ENCODE peak calls at places on chromosomes 6 and 20, in five cellular contexts. One of them, this sample, is unnamed.
A peak's percentile ranks its signal among the peaks of the same experiment; 100 is the strongest.

GRCh38 chr6:54003316-54003715 is 107.9 kb upstream of the MLIP start:
- DNase-seq in HL-60: no peak
- DNase-seq in fibroblast of the aortic adventitia: no peak
- DNase-seq in cardiac muscle cell: no peak
- DNase-seq in epithelial cell of esophagus: no peak
- DNase-seq in this sample: no peak

GRCh38 chr20:38644588-38644987 is 43.0 kb downstream of the ARHGAP40 start:
- DNase-seq in HL-60: no peak
- DNase-seq in fibroblast of the aortic adventitia: no peak
- DNase-seq in cardiac muscle cell: no peak
- DNase-seq in epithelial cell of esophagus: no peak
- DNase-seq in this sample: no peak

GRCh38 chr6:39035689-39036088 is 12.9 kb upstream of the GLP1R start:
- DNase-seq in HL-60: no peak
- DNase-seq in fibroblast of the aortic adventitia: no peak
- DNase-seq in cardiac muscle cell: no peak
- DNase-seq in epithelial cell of esophagus: no peak
- DNase-seq in this sample: no peak

GRCh38 chr20:11698124-11698523 is 219.6 kb upstream of the BTBD3 start:
- DNase-seq in HL-60: no peak
- DNase-seq in fibroblast of the aortic adventitia: no peak
- DNase-seq in cardiac muscle cell: no peak
- DNase-seq in epithelial cell of esophagus: no peak
- DNase-seq in this sample: no peak

GRCh38 chr20:63628246-63628975 is 1.5 kb upstream of the GMEB2 start:
- DNase-seq in HL-60: peak; percentile 92
- DNase-seq in fibroblast of the aortic adventitia: peak; percentile 77
- DNase-seq in cardiac muscle cell: peak; percentile 83
- DNase-seq in epithelial cell of esophagus: peak; percentile 85
- DNase-seq in this sample: no peak

GRCh38 chr6:146700078-146700686 is 101.4 kb downstream of the ADGB start:
- DNase-seq in HL-60: peak; percentile 78
- DNase-seq in fibroblast of the aortic adventitia: peak; percentile 92
- DNase-seq in cardiac muscle cell: peak; percentile 91
- DNase-seq in epithelial cell of esophagus: peak; percentile 85
- DNase-seq in this sample: peak; percentile 85

GRCh38 chr6:125906158-125906998 is 50.2 kb upstream of the HINT3 start:
- DNase-seq in HL-60: peak; percentile 60
- DNase-seq in fibroblast of the aortic adventitia: peak; percentile 54
- DNase-seq in cardiac muscle cell: peak; percentile 62
- DNase-seq in epithelial cell of esophagus: peak; percentile 51
- DNase-seq in this sample: no peak

GRCh38 chr6:139708342-139709199 is 334.1 kb upstream of the CITED2 start:
- DNase-seq in HL-60: no peak
- DNase-seq in fibroblast of the aortic adventitia: peak; percentile 92
- DNase-seq in cardiac muscle cell: peak; percentile 88
- DNase-seq in epithelial cell of esophagus: peak; percentile 39
- DNase-seq in this sample: peak; percentile 67

GRCh38 chr6:87237804-87238203 is 82.4 kb downstream of the ZNF292 start:
- DNase-seq in HL-60: no peak
- DNase-seq in fibroblast of the aortic adventitia: peak; percentile 54
- DNase-seq in cardiac muscle cell: peak; percentile 38
- DNase-seq in epithelial cell of esophagus: peak; percentile 32
- DNase-seq in this sample: peak; percentile 3

GRCh38 chr6:111242452-111242851 is 155.1 kb downstream of the SLC16A10 start:
- DNase-seq in HL-60: no peak
- DNase-seq in fibroblast of the aortic adventitia: peak; percentile 71
- DNase-seq in cardiac muscle cell: no peak
- DNase-seq in epithelial cell of esophagus: no peak
- DNase-seq in this sample: no peak

GRCh38 chr6:29564875-29565274 is 5.3 kb upstream of the UBD start:
- DNase-seq in HL-60: no peak
- DNase-seq in fibroblast of the aortic adventitia: no peak
- DNase-seq in cardiac muscle cell: no peak
- DNase-seq in epithelial cell of esophagus: peak; percentile 15
- DNase-seq in this sample: no peak

GRCh38 chr20:2700913-2701620 is 8.5 kb downstream of the EBF4 start:
- DNase-seq in HL-60: no peak
- DNase-seq in fibroblast of the aortic adventitia: no peak
- DNase-seq in cardiac muscle cell: no peak
- DNase-seq in epithelial cell of esophagus: no peak
- DNase-seq in this sample: no peak

GRCh38 chr20:35828434-35828833 is 56.6 kb downstream of the PHF20 start:
- DNase-seq in HL-60: no peak
- DNase-seq in fibroblast of the aortic adventitia: no peak
- DNase-seq in cardiac muscle cell: no peak
- DNase-seq in epithelial cell of esophagus: no peak
- DNase-seq in this sample: no peak

GRCh38 chr6:12962529-12962928 is 246.0 kb downstream of the PHACTR1 start:
- DNase-seq in HL-60: no peak
- DNase-seq in fibroblast of the aortic adventitia: no peak
- DNase-seq in cardiac muscle cell: no peak
- DNase-seq in epithelial cell of esophagus: no peak
- DNase-seq in this sample: no peak

GRCh38 chr20:21826946-21827345 is 121.5 kb downstream of the PAX1 start:
- DNase-seq in HL-60: no peak
- DNase-seq in fibroblast of the aortic adventitia: no peak
- DNase-seq in cardiac muscle cell: no peak
- DNase-seq in epithelial cell of esophagus: no peak
- DNase-seq in this sample: no peak

GRCh38 chr6:35782424-35782823 is 1.6 kb downstream of the CLPSL1 start:
- DNase-seq in HL-60: no peak
- DNase-seq in fibroblast of the aortic adventitia: no peak
- DNase-seq in cardiac muscle cell: no peak
- DNase-seq in epithelial cell of esophagus: peak; percentile 40
- DNase-seq in this sample: no peak

GRCh38 chr20:63682384-63683139 is 13.9 kb upstream of the TNFRSF6B start:
- DNase-seq in HL-60: no peak
- DNase-seq in fibroblast of the aortic adventitia: peak; percentile 98
- DNase-seq in cardiac muscle cell: peak; percentile 97
- DNase-seq in epithelial cell of esophagus: peak; percentile 97
- DNase-seq in this sample: peak; percentile 83

GRCh38 chr6:40896696-40897095 is 142.3 kb downstream of the UNC5CL start:
- DNase-seq in HL-60: no peak
- DNase-seq in fibroblast of the aortic adventitia: peak; percentile 51
- DNase-seq in cardiac muscle cell: no peak
- DNase-seq in epithelial cell of esophagus: no peak
- DNase-seq in this sample: peak; percentile 28

GRCh38 chr6:159716247-159717086 is 10.8 kb upstream of the WTAP start:
- DNase-seq in HL-60: peak; percentile 67
- DNase-seq in fibroblast of the aortic adventitia: peak; percentile 99
- DNase-seq in cardiac muscle cell: peak; percentile 97
- DNase-seq in epithelial cell of esophagus: peak; percentile 96
- DNase-seq in this sample: peak; percentile 90

GRCh38 chr20:35135867-35136586 is 11.1 kb downstream of the EDEM2 start:
- DNase-seq in HL-60: peak; percentile 49
- DNase-seq in fibroblast of the aortic adventitia: peak; percentile 80
- DNase-seq in cardiac muscle cell: peak; percentile 89
- DNase-seq in epithelial cell of esophagus: peak; percentile 49
- DNase-seq in this sample: no peak

GRCh38 chr6:34132486-34133185 is 13.3 kb downstream of the GRM4 start:
- DNase-seq in HL-60: no peak
- DNase-seq in fibroblast of the aortic adventitia: peak; percentile 23
- DNase-seq in cardiac muscle cell: peak; percentile 45
- DNase-seq in epithelial cell of esophagus: peak; percentile 57
- DNase-seq in this sample: no peak

GRCh38 chr6:157921685-157922367 is 59.8 kb upstream of the SYNJ2 start:
- DNase-seq in HL-60: no peak
- DNase-seq in fibroblast of the aortic adventitia: peak; percentile 93
- DNase-seq in cardiac muscle cell: peak; percentile 42
- DNase-seq in epithelial cell of esophagus: no peak
- DNase-seq in this sample: peak; percentile 22

GRCh38 chr6:127103482-127103881 is 15.0 kb upstream of the RSPO3 start:
- DNase-seq in HL-60: no peak
- DNase-seq in fibroblast of the aortic adventitia: no peak
- DNase-seq in cardiac muscle cell: no peak
- DNase-seq in epithelial cell of esophagus: no peak
- DNase-seq in this sample: no peak

GRCh38 chr6:41375598-41376151 is 40.3 kb downstream of the NCR2 start:
- DNase-seq in HL-60: no peak
- DNase-seq in fibroblast of the aortic adventitia: no peak
- DNase-seq in cardiac muscle cell: no peak
- DNase-seq in epithelial cell of esophagus: no peak
- DNase-seq in this sample: no peak

GRCh38 chr6:47741807-47742206 is 40.0 kb upstream of the OPN5 start:
- DNase-seq in HL-60: no peak
- DNase-seq in fibroblast of the aortic adventitia: peak; percentile 56
- DNase-seq in cardiac muscle cell: peak; percentile 63
- DNase-seq in epithelial cell of esophagus: peak; percentile 95
- DNase-seq in this sample: peak; percentile 64

GRCh38 chr20:57918546-57918945 is 208.7 kb upstream of the PMEPA1 start:
- DNase-seq in HL-60: no peak
- DNase-seq in fibroblast of the aortic adventitia: no peak
- DNase-seq in cardiac muscle cell: no peak
- DNase-seq in epithelial cell of esophagus: no peak
- DNase-seq in this sample: no peak

GRCh38 chr20:50312682-50313187 is 122.1 kb downstream of the CEBPB start:
- DNase-seq in HL-60: no peak
- DNase-seq in fibroblast of the aortic adventitia: peak; percentile 96
- DNase-seq in cardiac muscle cell: peak; percentile 93
- DNase-seq in epithelial cell of esophagus: peak; percentile 83
- DNase-seq in this sample: peak; percentile 69

GRCh38 chr6:26044140-26045045 is 42.8 kb upstream of the HFE start:
- DNase-seq in HL-60: peak; percentile 29
- DNase-seq in fibroblast of the aortic adventitia: peak; percentile 43
- DNase-seq in cardiac muscle cell: peak; percentile 50
- DNase-seq in epithelial cell of esophagus: peak; percentile 46
- DNase-seq in this sample: no peak

GRCh38 chr6:42911171-42912021 is 4.5 kb upstream of the PTCRA start:
- DNase-seq in HL-60: no peak
- DNase-seq in fibroblast of the aortic adventitia: no peak
- DNase-seq in cardiac muscle cell: peak; percentile 25
- DNase-seq in epithelial cell of esophagus: no peak
- DNase-seq in this sample: no peak
- TF ChIP-seq CTCF in HL-60: no peak
- TF ChIP-seq CTCF in fibroblast of the aortic adventitia: no peak
- TF ChIP-seq CTCF in cardiac muscle cell: peak; percentile 8
- TF ChIP-seq CTCF in epithelial cell of esophagus: no peak
- TF ChIP-seq CTCF in this sample: peak; percentile 7

DNA sequence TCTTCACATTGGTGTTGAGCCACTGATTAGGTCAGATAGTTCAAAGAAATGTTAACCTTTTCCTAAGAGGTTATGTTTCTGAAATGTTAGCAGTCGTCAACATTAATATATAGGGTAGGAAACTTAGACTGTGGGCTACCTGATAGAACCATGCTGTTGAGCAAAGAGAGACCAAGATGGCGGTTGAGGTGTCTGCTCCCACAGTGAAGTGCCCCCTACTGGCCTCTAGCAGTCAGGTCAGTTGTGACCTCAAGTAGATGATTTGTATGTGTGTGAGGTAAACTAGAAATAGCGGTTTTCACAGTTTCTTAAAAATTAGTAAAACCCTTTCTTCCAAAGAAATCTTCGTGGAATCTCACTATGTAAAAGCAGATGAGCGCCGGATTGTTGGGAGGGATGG is 40.3 kb downstream of the MTHFD1L start:
- DNase-seq in HL-60: no peak
- DNase-seq in fibroblast of the aortic adventitia: no peak
- DNase-seq in cardiac muscle cell: no peak
- DNase-seq in epithelial cell of esophagus: no peak
- DNase-seq in this sample: no peak
- TF ChIP-seq CTCF in HL-60: no peak
- TF ChIP-seq CTCF in fibroblast of the aortic adventitia: no peak
- TF ChIP-seq CTCF in cardiac muscle cell: peak; percentile 17
- TF ChIP-seq CTCF in epithelial cell of esophagus: peak; percentile 19
- TF ChIP-seq CTCF in this sample: no peak

GRCh38 chr6:108277295-108277694 is 16.5 kb upstream of the SNX3 start:
- DNase-seq in HL-60: no peak
- DNase-seq in fibroblast of the aortic adventitia: no peak
- DNase-seq in cardiac muscle cell: no peak
- DNase-seq in epithelial cell of esophagus: no peak
- DNase-seq in this sample: no peak
- TF ChIP-seq CTCF in HL-60: no peak
- TF ChIP-seq CTCF in fibroblast of the aortic adventitia: no peak
- TF ChIP-seq CTCF in cardiac muscle cell: no peak
- TF ChIP-seq CTCF in epithelial cell of esophagus: no peak
- TF ChIP-seq CTCF in this sample: no peak

GRCh38 chr20:15379897-15380296 is 1042.5 kb upstream of the FLRT3 start:
- DNase-seq in HL-60: no peak
- DNase-seq in fibroblast of the aortic adventitia: no peak
- DNase-seq in cardiac muscle cell: no peak
- DNase-seq in epithelial cell of esophagus: no peak
- DNase-seq in this sample: no peak

GRCh38 chr20:15380770-15381169 is 1043.4 kb upstream of the FLRT3 start:
- DNase-seq in HL-60: no peak
- DNase-seq in fibroblast of the aortic adventitia: no peak
- DNase-seq in cardiac muscle cell: no peak
- DNase-seq in epithelial cell of esophagus: no peak
- DNase-seq in this sample: no peak

GRCh38 chr20:15375836-15376235 is 1038.4 kb upstream of the FLRT3 start:
- DNase-seq in HL-60: no peak
- DNase-seq in fibroblast of the aortic adventitia: no peak
- DNase-seq in cardiac muscle cell: no peak
- DNase-seq in epithelial cell of esophagus: peak; percentile 64
- DNase-seq in this sample: no peak

GRCh38 chr20:15378151-15378550 is 1040.7 kb upstream of the FLRT3 start:
- DNase-seq in HL-60: no peak
- DNase-seq in fibroblast of the aortic adventitia: no peak
- DNase-seq in cardiac muscle cell: no peak
- DNase-seq in epithelial cell of esophagus: no peak
- DNase-seq in this sample: no peak
- TF ChIP-seq CTCF in HL-60: no peak
- TF ChIP-seq CTCF in fibroblast of the aortic adventitia: no peak
- TF ChIP-seq CTCF in cardiac muscle cell: no peak
- TF ChIP-seq CTCF in epithelial cell of esophagus: no peak
- TF ChIP-seq CTCF in this sample: no peak

GRCh38 chr6:44221291-44221960 is 2.0 kb upstream of the SLC29A1 start:
- DNase-seq in HL-60: peak; percentile 89
- DNase-seq in fibroblast of the aortic adventitia: peak; percentile 88
- DNase-seq in cardiac muscle cell: peak; percentile 88
- DNase-seq in epithelial cell of esophagus: peak; percentile 87
- DNase-seq in this sample: no peak

GRCh38 chr6:44220913-44221290 is 2.5 kb upstream of the SLC29A1 start:
- DNase-seq in HL-60: no peak
- DNase-seq in fibroblast of the aortic adventitia: no peak
- DNase-seq in cardiac muscle cell: no peak
- DNase-seq in epithelial cell of esophagus: no peak
- DNase-seq in this sample: no peak

GRCh38 chr6:44219815-44220784 is 3.3 kb upstream of the SLC29A1 start:
- DNase-seq in HL-60: no peak
- DNase-seq in fibroblast of the aortic adventitia: no peak
- DNase-seq in cardiac muscle cell: no peak
- DNase-seq in epithelial cell of esophagus: no peak
- DNase-seq in this sample: no peak

GRCh38 chr6:44217332-44218143 is 812 bp downstream of the MYMX start:
- DNase-seq in HL-60: no peak
- DNase-seq in fibroblast of the aortic adventitia: no peak
- DNase-seq in cardiac muscle cell: peak; percentile 20
- DNase-seq in epithelial cell of esophagus: peak; percentile 70
- DNase-seq in this sample: no peak

GRCh38 chr6:44219053-44219814 is 2.5 kb downstream of the MYMX start:
- DNase-seq in HL-60: no peak
- DNase-seq in fibroblast of the aortic adventitia: no peak
- DNase-seq in cardiac muscle cell: peak; percentile 76
- DNase-seq in epithelial cell of esophagus: no peak
- DNase-seq in this sample: no peak
- TF ChIP-seq CTCF in HL-60: no peak
- TF ChIP-seq CTCF in fibroblast of the aortic adventitia: no peak
- TF ChIP-seq CTCF in cardiac muscle cell: no peak
- TF ChIP-seq CTCF in epithelial cell of esophagus: no peak
- TF ChIP-seq CTCF in this sample: no peak

This sample was measured in astrocyte of the cerebellum.